ENCODE peak calls at places on chromosomes 2 and 18, in five cellular contexts. S is HepG2; W is CD8-positive, alpha-beta memory T cell; B is aorta; U is mesenchymal stem cell. N is an unnamed sample. For H3K36me3, the result is how much of the 10 kb centered on the place peaks cover.

GRCh38 chr2:238336151-238336550 is 15.8 kb downstream of the TRAF3IP1 start:
- DNase-seq in W (no peak), U (no peak), S (no peak), B (no peak), N (no peak)

GRCh38 chr2:217064234-217065103 is 204.6 kb upstream of the TNP1 start:
- DNase-seq in S (no peak), B (no peak), W (no peak), U (peak), N (peak)

GRCh38 chr18:11096839-11097750 is 52.3 kb downstream of the PIEZO2 start:
- DNase-seq in S (no peak), U (peak), W (no peak), B (no peak), N (peak)

GRCh38 chr2:1478311-1479305 is 65.3 kb downstream of the TPO start:
- DNase-seq in S (no peak), U (no peak), B (no peak), W (no peak), N (no peak)

GRCh38 chr2:12340164-12340563 is 376.6 kb upstream of the TRIB2 start:
- DNase-seq in B (no peak), S (no peak), W (no peak), U (peak), N (peak)

GRCh38 chr2:95296036-95296435 is 1.1 kb upstream of the KCNIP3 start:
- DNase-seq in S (no peak), W (no peak), B (no peak), U (no peak), N (no peak)

GRCh38 chr2:207149253-207150213 is 16.2 kb downstream of the KLF7 start:
- DNase-seq in B (no peak), S (no peak), U (no peak), W (no peak), N (no peak)

GRCh38 chr2:903223-903900 is 47.3 kb upstream of the SNTG2 start:
- DNase-seq in S (no peak), W (no peak), B (no peak), U (no peak), N (no peak)

GRCh38 chr18:56890632-56891031 is 239.5 kb downstream of the WDR7 start:
- DNase-seq in B (no peak), U (peak), S (peak), W (no peak), N (peak)

GRCh38 chr2:24855703-24856102 is 62.5 kb downstream of the CENPO start:
- DNase-seq in W (no peak), U (peak), S (no peak), B (peak), N (peak)

GRCh38 chr18:60549338-60549960 is 176.9 kb upstream of the MC4R start:
- DNase-seq in S (peak), B (no peak), U (peak), W (no peak), N (peak)

GRCh38 chr2:27627963-27628766 is 647 bp downstream of the CCDC121 start:
- DNase-seq in W (no peak), U (peak), B (no peak), S (peak), N (peak)

GRCh38 chr2:238578256-238578655 is 151.5 kb downstream of the ASB1 start:
- DNase-seq in W (no peak), S (no peak), U (no peak), B (no peak), N (no peak)

GRCh38 chr2:23668756-23669304 is 258.1 kb downstream of the ATAD2B start:
- DNase-seq in B (no peak), W (no peak), S (no peak), U (no peak), N (no peak)

GRCh38 chr2:61988462-61989366 is 83.2 kb downstream of the COMMD1 start:
- DNase-seq in B (no peak), U (peak), W (no peak), S (no peak), N (peak)

GRCh38 chr2:202491514-202491913 is 115.4 kb downstream of the BMPR2 start:
- DNase-seq in W (no peak), B (no peak), U (no peak), S (peak), N (no peak)

GRCh38 chr2:146412625-146413024 is 1432.2 kb upstream of the ACVR2A start:
- DNase-seq in W (no peak), S (peak), U (no peak), B (no peak), N (no peak)

GRCh38 chr2:167964650-167965404 is 282.6 kb downstream of the STK39 start:
- DNase-seq in S (peak), U (peak), B (no peak), W (no peak), N (no peak)

GRCh38 chr18:57210101-57210661 is 63.3 kb downstream of the BOD1L2 start:
- DNase-seq in W (no peak), B (no peak), U (peak), S (peak), N (peak)

GRCh38 chr2:200345917-200346316 is 39.4 kb downstream of the SPATS2L start:
- DNase-seq in W (no peak), U (no peak), S (no peak), B (no peak), N (no peak)

GRCh38 chr2:144479138-144479537 is 40.8 kb downstream of the ZEB2 start:
- DNase-seq in W (no peak), S (no peak), B (no peak), U (no peak), N (no peak)

GRCh38 chr2:96788393-96789244 is 27.4 kb upstream of the CNNM3 start:
- DNase-seq in B (peak), U (peak), W (no peak), S (no peak), N (peak)

GRCh38 chr2:189163889-189164288 is 15.7 kb downstream of the COL5A2 start:
- DNase-seq in S (no peak), B (no peak), U (peak), W (no peak), N (peak)

GRCh38 chr2:171531836-171532450 is 9.7 kb downstream of the CYBRD1 start:
- DNase-seq in U (peak), B (no peak), S (no peak), W (no peak), N (no peak)

GRCh38 chr2:239264838-239265651 is 135.8 kb downstream of the HDAC4 start:
- DNase-seq in W (peak), B (peak), S (no peak), U (peak), N (peak)

GRCh38 chr2:45045706-45046105 is 36.5 kb upstream of the SIX2 start:
- DNase-seq in U (no peak), W (no peak), B (no peak), S (no peak), N (no peak)

GRCh38 chr2:233929352-233929843 is 12.2 kb downstream of the TRPM8 start:
- DNase-seq in B (no peak), W (no peak), U (no peak), S (no peak), N (no peak)

GRCh38 chr18:71115261-71115660 is 826.4 kb downstream of the SOCS6 start:
- DNase-seq in B (no peak), U (no peak), S (no peak), W (no peak), N (no peak)

GRCh38 chr18:25058520-25058919 is 293.4 kb downstream of the ZNF521 start:
- DNase-seq in U (no peak), W (no peak), S (no peak), B (no peak), N (no peak)

GRCh38 chr18:73638709-73639108 is 508.9 kb downstream of the FBXO15 start:
- DNase-seq in W (no peak), U (peak), S (no peak), B (no peak), N (no peak)

GRCh38 chr2:69572640-69573039 is 70.9 kb downstream of the AAK1 start:
- DNase-seq in B (no peak), S (no peak), U (peak), W (no peak), N (peak)

GRCh38 chr18:76496200-76496890 is 1.3 kb upstream of the ZNF516 start:
- DNase-seq in U (peak), B (peak), S (peak), W (no peak), N (peak)

GRCh38 chr2:170221317-170222288 is 43.7 kb downstream of the MYO3B start:
- DNase-seq in W (no peak), U (peak), S (no peak), B (no peak), N (peak)

GRCh38 chr18:50820901-50821520 is 1.2 kb upstream of the MRO start:
- DNase-seq in W (no peak), U (no peak), B (no peak), S (no peak), N (no peak)

GRCh38 chr18:39168723-39169122 is 1603.1 kb upstream of the CELF4 start:
- DNase-seq in B (no peak), S (no peak), U (no peak), W (no peak), N (no peak)

GRCh38 chr2:44916291-44916690 is 25.2 kb upstream of the SIX3 start:
- DNase-seq in B (no peak), U (no peak), W (no peak), S (no peak), N (no peak)

GRCh38 chr2:178008636-178009289 is 63.8 kb downstream of the PDE11A start:
- DNase-seq in U (no peak), W (no peak), S (no peak), B (no peak), N (no peak)

GRCh38 chr18:13725566-13726227 is 661 bp downstream of the FAM210A start:
- DNase-seq in S (peak), B (no peak), W (no peak), U (peak), N (no peak)

GRCh38 chr2:220147186-220147585 is 519.8 kb downstream of the SLC4A3 start:
- DNase-seq in B (no peak), W (no peak), S (no peak), U (no peak), N (peak)

GRCh38 chr2:208251098-208251497 is 3.8 kb downstream of the IDH1 start:
- DNase-seq in U (no peak), S (no peak), W (no peak), B (no peak), N (no peak)
- H3K36me3 ChIP-seq in U (half or more), S (half or more), W (under half), B (under half), N (under half)

GRCh38 chr2:128166954-128167353 is 76.0 kb downstream of the UGGT1 start:
- DNase-seq in W (no peak), B (no peak), S (peak), U (no peak), N (no peak)
- H3K4me3 ChIP-seq in W (no peak), B (no peak), S (no peak), U (no peak), N (no peak)

GRCh38 chr2:9877726-9878125 is 34.5 kb downstream of the TAF1B start:
- DNase-seq in W (no peak), U (no peak), B (no peak), S (no peak), N (no peak)

GRCh38 chr2:9877026-9877425 is 33.8 kb downstream of the TAF1B start:
- DNase-seq in S (no peak), U (no peak), W (no peak), B (no peak), N (no peak)

GRCh38 chr2:9867876-9868275 is 24.6 kb downstream of the TAF1B start:
- DNase-seq in W (no peak), U (no peak), S (no peak), B (no peak), N (no peak)

GRCh38 chr2:9873337-9873736 is 30.1 kb downstream of the TAF1B start:
- DNase-seq in S (no peak), B (no peak), U (no peak), W (no peak), N (no peak)
- H3K36me3 ChIP-seq in S (half or more), B (under half), U (half or more), W (under half), N (under half)

GRCh38 chr2:8489751-8490150 is 192.1 kb upstream of the ID2 start:
- DNase-seq in U (no peak), B (no peak), W (no peak), S (no peak), N (no peak)

GRCh38 chr2:8489221-8489620 is 192.6 kb upstream of the ID2 start:
- DNase-seq in B (no peak), W (no peak), U (no peak), S (no peak), N (no peak)

GRCh38 chr2:8490166-8490565 is 191.7 kb upstream of the ID2 start:
- DNase-seq in U (no peak), W (no peak), B (no peak), S (no peak), N (no peak)

GRCh38 chr2:8487461-8487932 is 194.4 kb upstream of the ID2 start:
- DNase-seq in W (peak), U (no peak), S (no peak), B (no peak), N (no peak)

DNA sequence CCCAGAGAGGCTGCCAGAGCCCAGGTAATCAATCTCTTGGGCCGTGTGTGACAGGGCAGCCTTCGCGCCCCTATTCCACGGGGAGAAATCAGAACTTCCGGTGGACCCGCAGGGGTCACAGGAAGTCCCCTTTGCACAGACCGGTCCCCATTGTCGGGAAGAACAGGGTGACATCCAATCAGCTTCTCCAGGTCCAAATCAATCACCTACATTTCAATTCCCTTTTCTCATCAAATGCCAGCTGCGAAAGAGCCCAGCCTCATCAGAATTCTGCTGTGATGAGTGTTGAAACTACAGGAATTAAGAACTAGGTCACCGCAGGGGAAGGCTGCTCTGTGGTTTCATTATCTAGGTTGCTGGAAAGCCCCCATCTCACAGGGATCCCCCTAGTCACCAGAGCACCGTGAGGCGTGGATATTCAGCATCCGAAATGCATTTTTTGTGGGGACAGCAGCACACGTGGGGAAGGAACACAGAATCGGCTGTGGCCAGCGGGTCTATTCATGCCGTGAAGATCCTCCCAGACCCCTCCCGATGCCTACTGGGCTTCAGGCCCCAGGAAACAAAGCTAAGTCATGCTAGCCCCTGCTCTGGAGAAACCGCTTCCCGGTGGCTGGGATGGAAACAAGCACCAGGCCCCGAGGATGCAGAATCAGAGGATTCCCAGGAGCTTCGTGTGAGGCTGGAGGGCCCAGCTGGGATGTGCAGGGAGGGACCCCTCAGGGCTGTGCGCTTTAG is 193.7 kb upstream of the ID2 start:
- DNase-seq in W (peak), B (no peak), U (no peak), S (no peak), N (no peak)
- H3K4me3 ChIP-seq in W (peak), B (no peak), U (no peak), S (no peak), N (no peak)

GRCh38 chr2:173358617-173359016 is 3.9 kb downstream of the CDCA7 start:
- DNase-seq in S (no peak), U (no peak), W (no peak), B (no peak), N (no peak)
- H3K36me3 ChIP-seq in S (under half), U (under half), W (under half), B (under half), N (under half)

DNA sequence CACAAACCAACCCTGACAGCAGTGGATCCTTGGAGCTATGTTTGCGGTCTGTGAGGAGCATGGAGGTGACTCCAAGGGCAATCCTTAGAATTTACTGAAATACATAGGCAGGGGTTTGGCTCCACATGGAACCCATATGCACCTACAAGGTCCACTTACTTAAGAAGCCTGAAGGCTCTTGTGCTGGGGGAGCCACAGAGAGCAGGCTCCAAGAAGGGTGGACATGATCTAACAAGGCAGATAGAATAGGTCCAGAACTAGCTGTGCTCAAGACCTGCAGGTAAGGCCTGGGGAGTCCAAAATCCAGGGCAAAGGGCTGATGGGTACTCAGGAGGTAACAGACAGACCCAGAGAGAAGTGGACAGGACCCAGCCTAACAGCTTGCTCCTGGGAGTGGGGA is 1.2 kb upstream of the CDK5R2 start:
- DNase-seq in B (no peak), U (no peak), W (no peak), S (no peak), N (no peak)
- H3K4me3 ChIP-seq in B (no peak), U (no peak), W (no peak), S (no peak), N (no peak)

N was measured in brain microvascular endothelial cell.